ENCODE peak calls at places on chromosomes 6 and 20, in four cellular contexts. L is dorsolateral prefrontal cortex, G is uterus, F is esophagus squamous epithelium. E is an unnamed sample.

GRCh38 chr6:152295346-152295745 is 341.8 kb downstream of the SYNE1 start:
- DNase-seq in G (peak; percentile 57), L (no peak), F (no peak), E (no peak)

GRCh38 chr20:7449269-7449668 is 491.0 kb downstream of the HAO1 start:
- DNase-seq in F (no peak), G (no peak), L (no peak), E (no peak)

GRCh38 chr6:109458774-109459531 is 3.4 kb upstream of the MICAL1 start:
- DNase-seq in F (no peak), G (no peak), L (no peak), E (no peak)

GRCh38 chr6:148492654-148493290 is 150.1 kb downstream of the SASH1 start:
- DNase-seq in G (no peak), F (no peak), L (no peak), E (no peak)

GRCh38 chr20:17558154-17558940 is 11.5 kb upstream of the DSTN start:
- DNase-seq in L (no peak), G (peak; percentile 89), F (no peak), E (no peak)

GRCh38 chr6:118565317-118565960 is 17.3 kb downstream of the PLN start:
- DNase-seq in F (no peak), G (no peak), L (no peak), E (no peak)

GRCh38 chr6:33684983-33685382 is 26.5 kb downstream of the UQCC2 start:
- DNase-seq in L (no peak), G (no peak), F (no peak), E (no peak)

GRCh38 chr6:31775184-31775583 is 1.9 kb downstream of the VWA7 start:
- DNase-seq in G (no peak), L (no peak), F (no peak), E (no peak)

GRCh38 chr20:37356387-37356786 is 10.4 kb downstream of the SRC start:
- DNase-seq in G (peak; percentile 56), L (no peak), F (no peak), E (no peak)

GRCh38 chr20:10986586-10986985 is 312.8 kb upstream of the JAG1 start:
- DNase-seq in G (no peak), F (no peak), L (no peak), E (no peak)

GRCh38 chr6:129672345-129672691 is 37.7 kb downstream of the ARHGAP18 start:
- DNase-seq in L (no peak), F (no peak), G (no peak), E (no peak)

GRCh38 chr6:138588805-138589434 is 89.6 kb upstream of the NHSL1 start:
- DNase-seq in G (peak; percentile 55), F (no peak), L (no peak), E (peak; percentile 29)

GRCh38 chr6:19802656-19803055 is 34.5 kb upstream of the ID4 start:
- DNase-seq in F (no peak), G (no peak), L (no peak), E (no peak)

GRCh38 chr6:102216232-102216631 is 822.7 kb downstream of the GRIK2 start:
- DNase-seq in G (no peak), L (no peak), F (no peak), E (no peak)

GRCh38 chr6:169070506-169071176 is 183.0 kb downstream of the THBS2 start:
- DNase-seq in F (no peak), L (no peak), G (peak; percentile 95), E (no peak)

GRCh38 chr6:161035981-161036263 is 44.4 kb downstream of the MAP3K4 start:
- DNase-seq in G (no peak), L (no peak), F (no peak), E (no peak)

GRCh38 chr6:86937219-86938079 is at the start of gene HTR1E:
- DNase-seq in F (no peak), L (peak; percentile 60), G (peak; percentile 39), E (peak; percentile 14)

GRCh38 chr6:35146453-35146852 is 5.3 kb upstream of the TCP11 start:
- DNase-seq in F (no peak), L (no peak), G (no peak), E (no peak)

GRCh38 chr6:98777762-98778161 is 56.6 kb upstream of the POU3F2 start:
- DNase-seq in G (no peak), L (no peak), F (no peak), E (no peak)

GRCh38 chr6:104625536-104625935 is 234.2 kb downstream of the HACE1 start:
- DNase-seq in G (no peak), F (no peak), L (no peak), E (no peak)

GRCh38 chr6:35296931-35297330 is 687 bp upstream of the DEF6 start:
- DNase-seq in G (no peak), L (no peak), F (no peak), E (no peak)

GRCh38 chr20:3781153-3781910 is at the start of gene SPEF1:
- DNase-seq in G (peak; percentile 90), L (peak; percentile 83), F (no peak), E (peak; percentile 75)

GRCh38 chr20:3248167-3248992 is 9.4 kb upstream of the SLC4A11 start:
- DNase-seq in L (no peak), G (no peak), F (no peak), E (no peak)

GRCh38 chr6:50899306-50899840 is 80.7 kb downstream of the TFAP2B start:
- DNase-seq in G (no peak), F (no peak), L (no peak), E (no peak)

GRCh38 chr6:87700729-87701675 is 1.0 kb downstream of the AKIRIN2 start:
- DNase-seq in G (peak; percentile 30), L (no peak), F (no peak), E (no peak)

GRCh38 chr20:34065260-34065659 is 46.8 kb downstream of the EIF2S2 start:
- DNase-seq in L (no peak), F (no peak), G (peak; percentile 50), E (no peak)

GRCh38 chr20:46179811-46180326 is 61.8 kb downstream of the CD40 start:
- DNase-seq in F (no peak), G (no peak), L (no peak), E (no peak)

GRCh38 chr6:143569035-143569434 is 57.5 kb upstream of the FUCA2 start:
- DNase-seq in G (no peak), L (no peak), F (no peak), E (no peak)

DNA sequence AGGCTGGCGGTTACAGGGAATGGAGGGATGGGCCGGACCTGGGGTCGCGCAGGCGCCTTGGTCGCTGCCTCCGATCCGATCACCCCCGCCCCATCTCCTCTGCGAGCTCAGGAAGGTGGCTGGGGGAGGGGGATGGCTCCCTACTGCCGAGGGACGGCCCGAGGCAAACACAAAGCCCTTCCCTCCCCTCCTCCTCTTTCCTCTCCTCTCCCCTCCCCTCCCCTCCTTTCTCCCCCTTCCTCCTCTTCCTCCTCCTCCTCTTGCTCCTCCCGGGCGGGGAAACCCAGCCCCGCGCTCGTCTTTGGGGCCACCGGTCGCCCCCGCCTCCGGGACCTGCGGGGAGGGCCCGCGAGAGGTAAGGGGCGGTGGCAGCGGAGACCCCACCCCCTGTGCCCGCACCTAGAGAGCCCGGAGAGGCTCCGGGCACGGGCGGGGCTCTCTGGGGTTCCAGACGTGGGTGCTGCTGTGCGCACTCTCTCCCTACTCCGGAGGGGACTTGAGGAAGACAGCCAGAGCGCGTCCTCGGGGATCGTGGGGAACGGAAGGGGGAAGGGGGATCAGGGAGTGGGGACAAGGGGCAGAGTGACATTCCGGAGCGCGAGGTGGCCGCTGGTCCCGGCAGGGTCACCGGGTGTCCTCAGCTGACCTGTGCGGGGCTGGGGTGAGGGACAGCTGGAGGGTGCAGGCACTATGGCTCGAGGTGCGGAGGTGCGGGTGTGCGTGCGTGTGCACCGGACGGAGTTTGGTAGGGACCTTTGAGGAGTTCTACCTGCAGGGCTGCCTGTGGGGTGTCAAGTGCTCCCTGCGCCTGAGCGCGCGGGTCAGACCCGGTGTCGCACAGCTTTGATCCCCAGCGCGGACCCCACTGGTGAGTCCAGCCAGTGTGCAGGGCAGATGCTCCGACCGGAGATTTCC is at the start of gene RIN2:
- DNase-seq in G (peak; percentile 90), L (peak; percentile 63), F (peak; percentile 38), E (peak; percentile 32)
- H3K27ac ChIP-seq in G (peak within 1 kb of the TSS; percentile 95), L (peak within 1 kb of the TSS; percentile 90), F (peak within 1 kb of the TSS; percentile 92), E (peak within 1 kb of the TSS; percentile 91)

DNA sequence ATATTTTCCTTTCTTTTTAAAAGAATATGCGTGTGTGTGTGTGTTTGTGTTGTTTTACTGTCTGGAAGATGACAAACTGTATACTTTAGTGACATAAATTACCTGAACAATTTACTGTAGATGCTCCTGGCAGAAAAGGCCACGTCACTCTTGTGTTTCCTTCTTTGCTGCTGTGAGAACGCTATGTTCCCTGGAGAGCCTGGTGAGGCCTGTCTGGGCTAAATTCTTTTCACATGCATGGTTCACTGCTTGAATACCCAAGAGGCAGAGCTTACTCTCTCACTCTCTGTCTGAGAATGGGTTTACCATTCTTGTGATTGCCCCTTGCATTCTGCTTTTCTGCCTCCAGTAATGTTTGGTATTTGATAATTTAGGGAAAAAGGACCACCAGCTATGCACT is 64.3 kb downstream of the EDN1 start:
- DNase-seq in G (no peak), F (no peak), L (no peak), E (no peak)
- H3K27ac ChIP-seq in G (no peak overlapping the region), F (peak overlapping the region; percentile 67), L (no peak overlapping the region), E (no peak overlapping the region)

GRCh38 chr6:100818066-100818465 is 63.1 kb downstream of the ASCC3 start:
- DNase-seq in F (no peak), G (no peak), L (no peak), E (no peak)

GRCh38 chr6:100823041-100823440 is 58.1 kb downstream of the ASCC3 start:
- DNase-seq in L (no peak), G (no peak), F (no peak), E (no peak)
- H3K27ac ChIP-seq in L (no peak overlapping the region), G (no peak overlapping the region), F (no peak overlapping the region), E (no peak overlapping the region)

GRCh38 chr6:46689657-46690056 is 2.0 kb downstream of the TDRD6 start:
- DNase-seq in G (no peak), F (no peak), L (no peak), E (no peak)
- H3K27ac ChIP-seq in G (no peak overlapping the region), F (no peak overlapping the region), L (no peak overlapping the region), E (no peak overlapping the region)